ENCODE peak calls at places on chromosomes 11 and 22, in four cellular contexts. N is effector memory CD4-positive, alpha-beta T cell; C is CD4-positive, alpha-beta T cell; D is esophagus squamous epithelium. F is an unnamed sample.

GRCh38 chr11:1071571-1072115 is 3.0 kb upstream of the MUC2 start:
- DNase-seq in N (no peak), C (no peak), D (no peak), F (no peak)

GRCh38 chr11:66281001-66281400 is 3.0 kb downstream of the CNIH2 start:
- DNase-seq in N (no peak), C (no peak), D (no peak), F (no peak)

GRCh38 chr22:42317691-42318547 is 47.5 kb upstream of the TCF20 start:
- DNase-seq in N (no peak), C (no peak), D (no peak), F (no peak)

GRCh38 chr22:43247546-43248260 is 60.8 kb upstream of the TTLL12 start:
- DNase-seq in N (no peak), C (no peak), D (no peak), F (no peak)

GRCh38 chr11:64028398-64029115 is 7.2 kb upstream of the FLRT1 start:
- DNase-seq in N (no peak), C (no peak), D (no peak), F (no peak)

GRCh38 chr22:44181033-44181911 is 547 bp downstream of the PARVG start:
- DNase-seq in N (peak; percentile 59), C (peak; percentile 62), D (no peak), F (peak; percentile 42)

GRCh38 chr22:40898850-40899357 is 37.0 kb upstream of the DNAJB7 start:
- DNase-seq in N (no peak), C (no peak), D (no peak), F (no peak)

GRCh38 chr11:76742912-76743311 is 40.2 kb upstream of the TSKU start:
- DNase-seq in N (no peak), C (no peak), D (no peak), F (no peak)

GRCh38 chr11:12162652-12163051 is 52.3 kb downstream of the MICAL2 start:
- DNase-seq in N (no peak), C (no peak), D (no peak), F (no peak)

GRCh38 chr11:134014502-134014901 is 54.4 kb upstream of the JAM3 start:
- DNase-seq in N (no peak), C (no peak), D (no peak), F (no peak)

GRCh38 chr11:128905345-128906184 is 14.4 kb downstream of the KCNJ5 start:
- DNase-seq in N (no peak), C (peak; percentile 31), D (no peak), F (no peak)

GRCh38 chr11:87879118-87879517 is 296.1 kb downstream of the RAB38 start:
- DNase-seq in N (no peak), C (no peak), D (no peak), F (no peak)

GRCh38 chr11:69704508-69705245 is 855 bp upstream of the FGF19 start:
- DNase-seq in N (no peak), C (no peak), D (no peak), F (no peak)

GRCh38 chr11:111206472-111206871 is 39.1 kb upstream of the POU2AF2 start:
- DNase-seq in N (no peak), C (no peak), D (no peak), F (no peak)

GRCh38 chr11:36162282-36162825 is 126.9 kb downstream of the COMMD9 start:
- DNase-seq in N (no peak), C (no peak), D (no peak), F (no peak)

GRCh38 chr22:49176956-49177355 is 650.7 kb downstream of the BRD1 start:
- DNase-seq in N (no peak), C (no peak), D (no peak), F (no peak)

GRCh38 chr22:44080936-44081853 is 57.1 kb downstream of the PARVB start:
- DNase-seq in N (peak; percentile 21), C (peak; percentile 68), D (no peak), F (peak; percentile 52)

GRCh38 chr11:117381988-117382387 is 54.3 kb downstream of the CEP164 start:
- DNase-seq in N (no peak), C (no peak), D (no peak), F (no peak)

GRCh38 chr11:9144828-9145227 is 53.4 kb upstream of the SCUBE2 start:
- DNase-seq in N (no peak), C (no peak), D (no peak), F (no peak)

GRCh38 chr11:126561327-126561893 is 205.9 kb downstream of the ST3GAL4 start:
- DNase-seq in N (no peak), C (peak; percentile 4), D (no peak), F (no peak)

GRCh38 chr22:40583058-40583741 is 53.3 kb downstream of the MRTFA start:
- DNase-seq in N (no peak), C (no peak), D (no peak), F (no peak)

GRCh38 chr11:86735462-86736302 is 63.3 kb upstream of the ME3 start:
- DNase-seq in N (no peak), C (no peak), D (no peak), F (no peak)

GRCh38 chr11:72921028-72921716 is 107.0 kb downstream of the ATG16L2 start:
- DNase-seq in N (no peak), C (no peak), D (no peak), F (no peak)
- H3K9me3 ChIP-seq in N (no peaks in the 10 kb centered on the region), C (no peaks in the 10 kb centered on the region), D (no peaks in the 10 kb centered on the region), F (no peaks in the 10 kb centered on the region)

DNA sequence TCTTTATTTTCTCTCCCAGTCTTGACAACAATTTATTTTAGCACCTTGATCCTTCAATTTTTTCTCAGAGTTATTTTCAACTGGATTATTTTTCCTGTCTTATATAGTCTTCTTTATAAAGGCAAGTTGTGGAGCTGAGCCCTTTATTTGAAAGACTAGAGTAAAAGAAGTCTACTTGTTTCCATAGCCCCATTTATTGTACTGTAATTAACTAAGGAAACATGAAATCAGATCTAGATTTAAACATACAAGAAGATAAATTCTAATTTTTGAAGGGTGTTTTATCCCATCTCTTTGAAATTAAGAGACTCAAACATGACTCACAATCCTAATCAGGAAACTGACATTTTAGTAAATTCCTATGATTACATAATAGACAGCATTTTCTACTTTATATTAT is 2421.8 kb downstream of the LRRC4C start:
- DNase-seq in N (no peak), C (no peak), D (no peak), F (no peak)
- H3K9me3 ChIP-seq in N (no peaks in the 10 kb centered on the region), C (peaks cover 7% of the 10 kb centered on the region), D (no peaks in the 10 kb centered on the region), F (no peaks in the 10 kb centered on the region)

GRCh38 chr11:37277896-37278465 is 679.9 kb upstream of the RAG2 start:
- DNase-seq in N (no peak), C (no peak), D (no peak), F (no peak)
- H3K9me3 ChIP-seq in N (peaks cover 3% of the 10 kb centered on the region), C (no peaks in the 10 kb centered on the region), D (no peaks in the 10 kb centered on the region), F (peaks cover 2% of the 10 kb centered on the region)

GRCh38 chr11:3357302-3357701 is 21.6 kb downstream of the ZNF195 start:
- DNase-seq in N (no peak), C (no peak), D (no peak), F (no peak)

GRCh38 chr11:3353066-3353465 is 25.9 kb downstream of the ZNF195 start:
- DNase-seq in N (no peak), C (no peak), D (no peak), F (no peak)

GRCh38 chr11:3359092-3359824 is 19.7 kb downstream of the ZNF195 start:
- DNase-seq in N (no peak), C (no peak), D (no peak), F (no peak)

GRCh38 chr11:3357994-3358676 is 20.8 kb downstream of the ZNF195 start:
- DNase-seq in N (no peak), C (no peak), D (no peak), F (no peak)

DNA sequence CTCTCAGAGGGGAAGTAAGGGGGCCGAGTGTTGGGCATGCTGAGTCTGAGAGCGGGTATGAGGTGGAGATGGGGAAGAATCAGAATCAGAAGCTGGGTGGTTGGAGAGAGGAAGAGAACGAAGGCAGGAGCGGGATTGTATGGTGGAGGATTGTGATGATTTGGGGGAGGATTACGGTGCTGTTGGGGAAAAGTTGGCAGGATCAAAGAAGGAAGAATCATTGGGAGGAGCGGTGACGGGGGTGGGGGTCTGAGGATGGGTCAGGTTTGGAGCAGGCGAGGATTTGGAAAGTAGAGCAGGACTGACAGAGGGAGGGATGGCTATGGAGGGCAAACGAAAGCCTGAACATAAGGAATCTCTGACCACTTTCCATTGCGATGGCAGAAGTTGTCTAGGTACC is 22.1 kb downstream of the ZNF195 start:
- DNase-seq in N (no peak), C (no peak), D (no peak), F (no peak)
- H3K9me3 ChIP-seq in N (peaks cover 69% of the 10 kb centered on the region), C (peaks cover 98% of the 10 kb centered on the region), D (peaks cover 60% of the 10 kb centered on the region), F (peaks cover 50% of the 10 kb centered on the region)

DNA sequence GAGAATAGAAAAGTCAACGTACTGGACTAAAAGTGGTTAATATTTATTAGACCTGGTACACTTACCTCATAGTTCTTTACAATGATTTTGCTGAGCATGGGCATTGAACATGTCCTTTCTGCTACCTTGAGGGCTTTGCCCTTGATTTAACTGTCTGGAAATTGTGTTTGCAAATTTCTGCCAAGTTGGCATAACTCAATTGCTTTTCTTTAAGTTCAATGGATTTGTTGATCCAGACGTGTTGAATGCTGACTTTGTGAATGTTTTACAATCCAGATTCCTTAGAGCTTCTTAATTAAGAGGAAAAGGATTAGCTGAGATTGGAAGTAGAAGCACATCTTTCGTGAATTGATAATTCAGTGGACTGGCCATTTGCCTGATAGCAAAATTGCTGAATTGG is 7.2 kb upstream of the OR4X2 start:
- DNase-seq in N (no peak), C (no peak), D (no peak), F (no peak)
- H3K9me3 ChIP-seq in N (no peaks in the 10 kb centered on the region), C (no peaks in the 10 kb centered on the region), D (no peaks in the 10 kb centered on the region), F (no peaks in the 10 kb centered on the region)

DNA sequence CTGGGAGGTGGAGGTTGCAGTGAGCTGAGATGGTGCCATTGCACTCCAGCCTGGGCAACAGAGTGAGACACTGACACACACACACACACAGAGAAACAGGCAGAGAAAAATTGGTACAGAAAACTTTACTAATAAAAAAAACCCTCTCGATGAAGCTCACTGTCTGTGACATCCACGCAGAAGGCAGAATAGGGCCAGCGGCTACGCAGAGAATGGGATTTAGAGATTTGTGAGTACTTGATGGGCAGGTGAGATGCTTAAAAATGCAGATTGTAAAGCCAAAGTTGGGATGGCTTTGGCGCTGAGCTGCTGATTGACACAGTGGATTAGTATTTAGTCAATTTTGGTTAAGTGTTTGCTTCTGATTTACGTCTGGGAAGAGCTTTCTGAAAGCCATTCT is 561.1 kb downstream of the TBC1D22A start:
- DNase-seq in N (no peak), C (no peak), D (no peak), F (no peak)
- H3K9me3 ChIP-seq in N (no peaks in the 10 kb centered on the region), C (peaks cover 18% of the 10 kb centered on the region), D (peaks cover 9% of the 10 kb centered on the region), F (peaks cover 5% of the 10 kb centered on the region)

GRCh38 chr11:114175706-114176105 is 116.2 kb downstream of the ZBTB16 start:
- DNase-seq in N (no peak), C (no peak), D (no peak), F (no peak)
- H3K9me3 ChIP-seq in N (no peaks in the 10 kb centered on the region), C (no peaks in the 10 kb centered on the region), D (no peaks in the 10 kb centered on the region), F (no peaks in the 10 kb centered on the region)

GRCh38 chr11:101262258-101262657 is 132.6 kb upstream of the PGR start:
- DNase-seq in N (no peak), C (no peak), D (no peak), F (no peak)
- H3K9me3 ChIP-seq in N (no peaks in the 10 kb centered on the region), C (no peaks in the 10 kb centered on the region), D (no peaks in the 10 kb centered on the region), F (no peaks in the 10 kb centered on the region)

F was measured in T-helper 17 cell.